ENCODE peak calls at places on chromosomes 12 and 14, in eight cellular contexts. J is upper lobe of left lung, I is endothelial cell of umbilical vein, P is Panc1, D is HepG2, Y is stomach, X is K562, E is transverse colon. B is an unnamed sample.

GRCh38 chr12:59873136-59873535 is 277.3 kb downstream of the SLC16A7 start:
- DNase-seq in J (no peak), I (no peak), P (no peak), D (no peak), Y (no peak), X (no peak), E (no peak), B (no peak)

GRCh38 chr12:16636435-16637055 is 30.6 kb upstream of the LMO3 start:
- DNase-seq in J (no peak), I (no peak), P (no peak), D (no peak), Y (no peak), X (no peak), E (no peak), B (no peak)

GRCh38 chr12:125544979-125545378 is 479.7 kb downstream of the AACS start:
- DNase-seq in J (peak; percentile 31), I (no peak), P (no peak), D (no peak), Y (no peak), X (no peak), E (no peak), B (no peak)

GRCh38 chr12:70403827-70404226 is 37.7 kb downstream of the KCNMB4 start:
- DNase-seq in J (no peak), I (no peak), P (no peak), D (no peak), Y (no peak), X (no peak), E (no peak), B (no peak)

GRCh38 chr12:91180577-91180976 is 2.0 kb downstream of the DCN start:
- DNase-seq in J (no peak), I (peak; percentile 41), P (no peak), D (no peak), Y (no peak), X (no peak), E (no peak), B (no peak)

GRCh38 chr14:103007555-103007954 is 49.8 kb downstream of the CDC42BPB start:
- DNase-seq in J (no peak), I (peak; percentile 81), P (no peak), D (no peak), Y (no peak), X (no peak), E (no peak), B (no peak)

GRCh38 chr12:116528498-116528897 is 30.7 kb upstream of the MAP1LC3B2 start:
- DNase-seq in J (no peak), I (no peak), P (no peak), D (no peak), Y (no peak), X (no peak), E (no peak), B (no peak)

GRCh38 chr12:109264095-109264942 is 44.8 kb downstream of the FOXN4 start:
- DNase-seq in J (peak; percentile 60), I (peak; percentile 40), P (peak; percentile 28), D (peak; percentile 67), Y (peak; percentile 82), X (peak; percentile 87), E (peak; percentile 82), B (no peak)

GRCh38 chr12:12736759-12737676 is 19.9 kb downstream of the CDKN1B start:
- DNase-seq in J (peak; percentile 33), I (peak; percentile 67), P (no peak), D (no peak), Y (no peak), X (peak; percentile 35), E (peak; percentile 46), B (no peak)

GRCh38 chr12:19142499-19142898 is 13.0 kb downstream of the PLEKHA5 start:
- DNase-seq in J (no peak), I (no peak), P (no peak), D (no peak), Y (no peak), X (no peak), E (no peak), B (no peak)

GRCh38 chr12:117518594-117519270 is 157.3 kb upstream of the NOS1 start:
- DNase-seq in J (peak; percentile 35), I (no peak), P (no peak), D (peak; percentile 88), Y (no peak), X (no peak), E (peak; percentile 85), B (no peak)

GRCh38 chr14:69685716-69686115 is 74.3 kb downstream of the SUSD6 start:
- DNase-seq in J (peak; percentile 85), I (no peak), P (no peak), D (peak; percentile 62), Y (peak; percentile 82), X (no peak), E (peak; percentile 69), B (no peak)

GRCh38 chr12:130948136-130948535 is 5.6 kb upstream of the ADGRD1 start:
- DNase-seq in J (no peak), I (no peak), P (no peak), D (no peak), Y (no peak), X (no peak), E (no peak), B (no peak)

GRCh38 chr12:109949089-109949488 is 47.1 kb downstream of the GIT2 start:
- DNase-seq in J (no peak), I (no peak), P (no peak), D (peak; percentile 99), Y (no peak), X (no peak), E (no peak), B (no peak)

GRCh38 chr14:24179961-24180726 is 8.3 kb downstream of the REC8 start:
- DNase-seq in J (no peak), I (peak; percentile 50), P (no peak), D (no peak), Y (no peak), X (no peak), E (no peak), B (no peak)

GRCh38 chr12:126761420-126761819 is 1505.5 kb upstream of the TMEM132C start:
- DNase-seq in J (no peak), I (no peak), P (no peak), D (no peak), Y (no peak), X (no peak), E (no peak), B (no peak)

GRCh38 chr12:126760109-126760508 is 1506.9 kb upstream of the TMEM132C start:
- DNase-seq in J (no peak), I (no peak), P (no peak), D (no peak), Y (no peak), X (no peak), E (no peak), B (no peak)

GRCh38 chr12:126767334-126767733 is 1499.6 kb upstream of the TMEM132C start:
- DNase-seq in J (no peak), I (no peak), P (no peak), D (no peak), Y (no peak), X (no peak), E (no peak), B (peak; percentile 42)

GRCh38 chr12:126762150-126762549 is 1504.8 kb upstream of the TMEM132C start:
- DNase-seq in J (no peak), I (no peak), P (no peak), D (no peak), Y (no peak), X (no peak), E (no peak), B (peak; percentile 45)

GRCh38 chr12:126763359-126763758 is 1503.6 kb upstream of the TMEM132C start:
- DNase-seq in J (no peak), I (no peak), P (no peak), D (no peak), Y (no peak), X (no peak), E (no peak), B (peak; percentile 34)
- H3K9me3 ChIP-seq in J (peaks cover 10% of the 10 kb centered on the region), I (peaks cover 4% of the 10 kb centered on the region), P (no peaks in the 10 kb centered on the region), D (peaks cover 93% of the 10 kb centered on the region), Y (peaks cover 48% of the 10 kb centered on the region), X (no peaks in the 10 kb centered on the region), E (peaks cover 21% of the 10 kb centered on the region), B (peaks cover 23% of the 10 kb centered on the region)

DNA sequence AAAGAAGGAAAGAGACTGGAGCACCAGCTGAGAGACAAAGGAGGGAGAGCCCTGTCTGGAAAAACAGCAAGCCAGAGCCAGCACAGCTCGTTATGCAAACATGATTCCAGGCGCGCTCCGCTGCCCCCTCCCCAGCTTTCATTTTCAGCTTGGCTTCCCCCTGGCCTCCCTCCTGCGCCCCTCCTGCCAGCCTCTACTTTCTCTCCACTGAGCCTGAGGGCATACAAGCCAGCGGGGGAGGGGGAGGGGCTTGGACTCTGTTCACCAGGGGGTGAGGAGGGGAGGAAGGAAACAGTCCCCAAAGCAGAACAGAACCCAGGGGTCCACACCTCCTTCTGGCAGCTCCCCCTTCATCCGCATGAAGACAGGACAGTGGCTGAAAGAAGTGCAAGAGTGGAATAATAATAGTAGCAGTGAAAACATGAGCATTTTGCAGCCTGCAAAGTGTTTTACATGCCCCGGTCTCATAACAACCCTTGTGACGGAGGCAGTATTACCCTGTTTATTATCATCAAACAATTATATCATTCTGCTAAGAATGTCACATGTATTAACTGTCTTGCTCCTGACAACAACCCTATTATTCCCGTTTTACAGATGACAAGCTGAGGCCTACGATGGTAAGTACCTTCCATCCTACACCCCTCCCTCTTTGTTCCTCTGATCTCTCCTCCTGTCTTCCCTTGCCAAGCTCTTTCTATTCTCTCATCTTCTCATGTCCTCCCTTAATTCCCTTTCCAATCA is 24.2 kb downstream of the SMUG1 start:
- DNase-seq in J (no peak), I (no peak), P (no peak), D (no peak), Y (no peak), X (no peak), E (no peak), B (no peak)
- H3K27ac ChIP-seq in J (no peak overlapping the region), I (no peak overlapping the region), P (no peak overlapping the region), D (no peak overlapping the region), Y (no peak overlapping the region), X (no peak overlapping the region), E (no peak overlapping the region), B (no peak overlapping the region)

GRCh38 chr14:81974543-81974942 is 440.9 kb upstream of the SEL1L start:
- DNase-seq in J (no peak), I (no peak), P (no peak), D (no peak), Y (no peak), X (no peak), E (no peak), B (no peak)

DNA sequence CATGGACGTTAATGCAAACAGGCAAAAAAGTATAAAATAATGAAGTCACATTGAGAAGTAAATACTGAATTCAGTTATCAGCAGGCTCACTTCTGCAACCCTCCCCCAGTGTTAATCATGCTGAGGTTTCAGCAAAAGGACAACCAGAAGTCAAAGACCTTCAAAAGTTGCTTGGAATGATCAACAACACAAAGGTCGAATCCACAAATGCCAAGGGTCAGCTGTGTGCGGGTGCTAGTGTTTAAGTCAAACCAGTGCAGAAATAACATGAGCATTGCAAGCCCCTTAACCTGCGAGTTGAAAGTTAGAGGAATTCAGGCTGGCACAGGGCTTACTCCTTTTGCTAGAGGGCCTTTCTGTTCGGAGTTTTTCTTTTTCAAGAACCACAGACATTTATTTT is 436.7 kb upstream of the SEL1L start:
- DNase-seq in J (no peak), I (no peak), P (no peak), D (no peak), Y (no peak), X (no peak), E (no peak), B (no peak)
- TF ChIP-seq POLR2AphosphoS5 in J (no peak), I (no peak), P (no peak), D (no peak), Y (no peak), X (no peak), E (no peak), B (no peak)

DNA sequence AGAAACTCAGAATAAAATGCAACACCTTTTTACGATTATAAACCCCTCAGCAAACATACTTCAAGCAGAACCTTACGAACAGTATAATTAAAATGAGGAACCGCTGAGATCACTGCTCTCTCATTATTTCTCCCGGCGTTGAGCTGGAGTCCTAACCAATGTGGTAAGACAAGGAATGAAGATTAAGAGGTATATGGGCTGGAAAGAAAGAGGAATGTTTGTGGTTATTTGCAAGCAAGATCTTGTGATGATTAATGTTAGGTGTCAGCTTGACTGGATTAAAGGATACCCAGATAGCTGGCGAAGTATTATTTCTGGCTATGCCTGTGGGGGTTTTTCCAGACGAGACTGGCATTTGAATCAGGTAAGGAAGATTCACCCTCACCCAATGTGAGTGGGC is 10.3 kb upstream of the ZNF84 start:
- DNase-seq in J (no peak), I (no peak), P (no peak), D (no peak), Y (no peak), X (no peak), E (no peak), B (no peak)
- H3K9me3 ChIP-seq in J (peaks cover 50% of the 10 kb centered on the region), I (peaks cover 1% of the 10 kb centered on the region), P (peaks cover 13% of the 10 kb centered on the region), D (peaks cover 78% of the 10 kb centered on the region), Y (peaks cover 98% of the 10 kb centered on the region), X (peaks cover 1% of the 10 kb centered on the region), E (peaks cover 32% of the 10 kb centered on the region), B (peaks cover 47% of the 10 kb centered on the region)